ENCODE peak calls at places on chromosomes 7 and 10, in five cellular contexts. N is T-cell; L is left colon; Y is NCI-H1105 treated with DMSO at 0.1 percent for 48 hours; T is CD4-positive, alpha-beta memory T cell. S is an unnamed sample.

GRCh38 chr10:33612551-33612950 is 278.1 kb upstream of the NRP1 start:
- DNase-seq in N (no peak), L (no peak), Y (no peak), T (no peak), S (no peak)

GRCh38 chr7:125568799-125569198 is 639.2 kb upstream of the POT1 start:
- DNase-seq in N (no peak), L (no peak), Y (no peak), T (no peak), S (no peak)

GRCh38 chr7:84675633-84676034 is 481.0 kb upstream of the SEMA3A start:
- DNase-seq in N (no peak), L (no peak), Y (peak), T (no peak), S (no peak)

GRCh38 chr7:51188987-51189386 is 127.6 kb downstream of the COBL start:
- DNase-seq in N (no peak), L (no peak), Y (no peak), T (no peak), S (no peak)

GRCh38 chr7:120370954-120371353 is 98.0 kb downstream of the KCND2 start:
- DNase-seq in N (no peak), L (no peak), Y (no peak), T (no peak), S (no peak)

GRCh38 chr10:49325916-49326783 is 27.2 kb downstream of the C10orf71 start:
- DNase-seq in N (no peak), L (no peak), Y (no peak), T (no peak), S (no peak)

GRCh38 chr7:19674266-19674960 is 34.4 kb downstream of the POLR1F start:
- DNase-seq in N (no peak), L (no peak), Y (no peak), T (no peak), S (no peak)

GRCh38 chr7:13920053-13920697 is 69.3 kb downstream of the ETV1 start:
- DNase-seq in N (no peak), L (no peak), Y (peak), T (no peak), S (no peak)

GRCh38 chr7:144842377-144842851 is 6.6 kb upstream of the TPK1 start:
- DNase-seq in N (no peak), L (peak), Y (no peak), T (no peak), S (no peak)

GRCh38 chr10:102617041-102617440 is 27.2 kb upstream of the TRIM8 start:
- DNase-seq in N (no peak), L (no peak), Y (no peak), T (no peak), S (no peak)

GRCh38 chr7:78226059-78226658 is 427.6 kb downstream of the PHTF2 start:
- DNase-seq in N (no peak), L (peak), Y (peak), T (no peak), S (no peak)

GRCh38 chr10:89382757-89383156 is 4.9 kb downstream of the IFIT1B start:
- DNase-seq in N (no peak), L (no peak), Y (no peak), T (no peak), S (no peak)

GRCh38 chr7:85750454-85750949 is 563.6 kb upstream of the SEMA3D start:
- DNase-seq in N (no peak), L (no peak), Y (peak), T (no peak), S (no peak)

GRCh38 chr7:13449460-13449859 is 540.0 kb downstream of the ETV1 start:
- DNase-seq in N (no peak), L (no peak), Y (no peak), T (no peak), S (no peak)

GRCh38 chr7:13099197-13099795 is 411.9 kb downstream of the ARL4A start:
- DNase-seq in N (no peak), L (no peak), Y (no peak), T (no peak), S (no peak)